ENCODE peak calls at places on chromosome 6, in seven cellular contexts. F is substantia nigra, T is mesothelial cell of epicardium, M is SJSA1, H is adrenal gland, B is heart left ventricle, E is iris pigment epithelial cell. U is an unnamed sample.

GRCh38 chr6:93784794-93785757 is 365.7 kb upstream of the EPHA7 start:
- DNase-seq in F (no peak), T (no peak), M (no peak), H (no peak), B (no peak), E (peak), U (no peak)

GRCh38 chr6:111771084-111771411 is 102.2 kb downstream of the FYN start:
- DNase-seq in F (no peak), T (no peak), M (no peak), H (no peak), B (no peak), E (no peak), U (no peak)

GRCh38 chr6:98827295-98828159 is 6.8 kb upstream of the POU3F2 start:
- DNase-seq in F (peak), T (no peak), M (no peak), H (no peak), B (no peak), E (no peak), U (peak)

GRCh38 chr6:133512410-133513016 is 271.4 kb downstream of the EYA4 start:
- DNase-seq in F (peak), T (no peak), M (no peak), H (peak), B (no peak), E (peak), U (no peak)

GRCh38 chr6:20900396-20901160 is 366.3 kb downstream of the CDKAL1 start:
- DNase-seq in F (no peak), T (no peak), M (no peak), H (no peak), B (no peak), E (no peak), U (no peak)

GRCh38 chr6:144283781-144284473 is 1.2 kb upstream of the UTRN start:
- DNase-seq in F (no peak), T (no peak), M (no peak), H (no peak), B (no peak), E (peak), U (no peak)

GRCh38 chr6:73579851-73580246 is 59.0 kb upstream of the EEF1A1 start:
- DNase-seq in F (no peak), T (no peak), M (peak), H (peak), B (no peak), E (peak), U (no peak)

GRCh38 chr6:163355471-163355991 is 59.0 kb upstream of the QKI start:
- DNase-seq in F (peak), T (no peak), M (peak), H (peak), B (peak), E (peak), U (peak)

GRCh38 chr6:5361371-5361770 is 100.1 kb downstream of the FARS2 start:
- DNase-seq in F (no peak), T (no peak), M (no peak), H (no peak), B (no peak), E (peak), U (no peak)

GRCh38 chr6:51490101-51490500 is 597.3 kb downstream of the PKHD1 start:
- DNase-seq in F (no peak), T (no peak), M (no peak), H (no peak), B (no peak), E (no peak), U (no peak)

GRCh38 chr6:14694308-14694707 is 551.6 kb upstream of the JARID2 start:
- DNase-seq in F (no peak), T (no peak), M (no peak), H (no peak), B (no peak), E (no peak), U (no peak)

GRCh38 chr6:67248077-67248476 is 1387.0 kb upstream of the ADGRB3 start:
- DNase-seq in F (no peak), T (no peak), M (no peak), H (no peak), B (peak), E (no peak), U (no peak)

GRCh38 chr6:158910484-158911075 is 89.4 kb downstream of the RSPH3 start:
- DNase-seq in F (no peak), T (no peak), M (no peak), H (no peak), B (no peak), E (no peak), U (no peak)

GRCh38 chr6:7978736-7979135 is 68.1 kb upstream of the TXNDC5 start:
- DNase-seq in F (no peak), T (no peak), M (no peak), H (no peak), B (no peak), E (peak), U (no peak)

GRCh38 chr6:17281497-17282481 is 628 bp downstream of the RBM24 start:
- DNase-seq in F (no peak), T (no peak), M (peak), H (no peak), B (peak), E (peak), U (no peak)

GRCh38 chr6:141133346-141133745 is 999.4 kb upstream of the GJE1 start:
- DNase-seq in F (no peak), T (no peak), M (no peak), H (no peak), B (no peak), E (no peak), U (no peak)

GRCh38 chr6:112503210-112503609 is 156.1 kb downstream of the RFPL4B start:
- DNase-seq in F (peak), T (no peak), M (peak), H (no peak), B (no peak), E (no peak), U (peak)

GRCh38 chr6:129866688-129867087 is 5.6 kb upstream of the TMEM244 start:
- DNase-seq in F (no peak), T (no peak), M (no peak), H (no peak), B (no peak), E (no peak), U (no peak)

GRCh38 chr6:157493173-157493572 is 112.2 kb downstream of the ZDHHC14 start:
- DNase-seq in F (no peak), T (no peak), M (no peak), H (no peak), B (no peak), E (no peak), U (no peak)

GRCh38 chr6:133746417-133746770 is 142.5 kb upstream of the TCF21 start:
- DNase-seq in F (no peak), T (no peak), M (no peak), H (no peak), B (no peak), E (no peak), U (no peak)

GRCh38 chr6:109896333-109896732 is 81.8 kb upstream of the GPR6 start:
- DNase-seq in F (no peak), T (no peak), M (no peak), H (no peak), B (no peak), E (peak), U (no peak)

GRCh38 chr6:132192646-132193045 is 208.6 kb downstream of the MOXD1 start:
- DNase-seq in F (no peak), T (no peak), M (no peak), H (no peak), B (no peak), E (no peak), U (no peak)

U was measured in amygdala.